ENCODE peak calls at places on chromosomes 11 and 22, in eight cellular contexts. One of them, this sample, is unnamed.
A peak's percentile ranks its signal among the peaks of the same experiment; 100 is the strongest.

GRCh38 chr11:77107950-77108349 is 5.3 kb downstream of the OMP start:
- DNase-seq in SJCRH30: peak; percentile 62
- DNase-seq in HepG2: peak; percentile 60
- DNase-seq in GM12878: no peak
- DNase-seq in gastrocnemius medialis: no peak
- DNase-seq in IMR-90: peak; percentile 95
- DNase-seq in cardiac muscle cell: peak; percentile 92
- DNase-seq in right lobe of liver: no peak
- DNase-seq in this sample: peak; percentile 73

GRCh38 chr11:68364581-68364980 is 52.2 kb downstream of the LRP5 start:
- DNase-seq in cardiac muscle cell: no peak
- DNase-seq in IMR-90: no peak
- DNase-seq in HepG2: no peak
- DNase-seq in right lobe of liver: no peak
- DNase-seq in SJCRH30: no peak
- DNase-seq in GM12878: no peak
- DNase-seq in gastrocnemius medialis: no peak
- DNase-seq in this sample: no peak

GRCh38 chr22:49972163-49973017 is 11.8 kb downstream of the PIM3 start:
- DNase-seq in SJCRH30: no peak
- DNase-seq in gastrocnemius medialis: no peak
- DNase-seq in IMR-90: no peak
- DNase-seq in right lobe of liver: peak; percentile 64
- DNase-seq in cardiac muscle cell: no peak
- DNase-seq in GM12878: no peak
- DNase-seq in HepG2: no peak
- DNase-seq in this sample: peak; percentile 77

GRCh38 chr22:44037519-44038370 is 13.6 kb downstream of the PARVB start:
- DNase-seq in SJCRH30: peak; percentile 34
- DNase-seq in gastrocnemius medialis: peak; percentile 85
- DNase-seq in cardiac muscle cell: peak; percentile 82
- DNase-seq in HepG2: no peak
- DNase-seq in IMR-90: peak; percentile 97
- DNase-seq in right lobe of liver: no peak
- DNase-seq in GM12878: no peak
- DNase-seq in this sample: no peak

GRCh38 chr11:34236572-34236971 is 121.2 kb downstream of the ABTB2 start:
- DNase-seq in HepG2: no peak
- DNase-seq in right lobe of liver: no peak
- DNase-seq in gastrocnemius medialis: no peak
- DNase-seq in SJCRH30: no peak
- DNase-seq in IMR-90: no peak
- DNase-seq in GM12878: no peak
- DNase-seq in cardiac muscle cell: no peak
- DNase-seq in this sample: no peak

GRCh38 chr11:13669544-13670488 is 1.3 kb downstream of the FAR1 start:
- DNase-seq in right lobe of liver: no peak
- DNase-seq in SJCRH30: no peak
- DNase-seq in cardiac muscle cell: peak; percentile 28
- DNase-seq in HepG2: no peak
- DNase-seq in GM12878: no peak
- DNase-seq in gastrocnemius medialis: no peak
- DNase-seq in IMR-90: no peak
- DNase-seq in this sample: no peak

GRCh38 chr11:105100976-105101630 is 38.5 kb downstream of the CARD18 start:
- DNase-seq in IMR-90: no peak
- DNase-seq in gastrocnemius medialis: no peak
- DNase-seq in cardiac muscle cell: no peak
- DNase-seq in HepG2: no peak
- DNase-seq in right lobe of liver: no peak
- DNase-seq in SJCRH30: no peak
- DNase-seq in GM12878: no peak
- DNase-seq in this sample: no peak

GRCh38 chr11:10268746-10269487 is 25.1 kb downstream of the SBF2 start:
- DNase-seq in cardiac muscle cell: no peak
- DNase-seq in SJCRH30: no peak
- DNase-seq in IMR-90: peak; percentile 53
- DNase-seq in GM12878: no peak
- DNase-seq in gastrocnemius medialis: no peak
- DNase-seq in right lobe of liver: no peak
- DNase-seq in HepG2: no peak
- DNase-seq in this sample: no peak

GRCh38 chr11:4093519-4094347 is 866 bp upstream of the RRM1 start:
- DNase-seq in SJCRH30: no peak
- DNase-seq in right lobe of liver: no peak
- DNase-seq in gastrocnemius medialis: no peak
- DNase-seq in cardiac muscle cell: no peak
- DNase-seq in GM12878: no peak
- DNase-seq in IMR-90: no peak
- DNase-seq in HepG2: no peak
- DNase-seq in this sample: no peak

GRCh38 chr11:108496643-108497256 is 1.4 kb downstream of the POGLUT3 start:
- DNase-seq in cardiac muscle cell: peak; percentile 28
- DNase-seq in HepG2: no peak
- DNase-seq in gastrocnemius medialis: no peak
- DNase-seq in IMR-90: peak; percentile 31
- DNase-seq in GM12878: no peak
- DNase-seq in right lobe of liver: no peak
- DNase-seq in SJCRH30: no peak
- DNase-seq in this sample: no peak

GRCh38 chr22:29129644-29130201 is 56.9 kb downstream of the KREMEN1 start:
- DNase-seq in IMR-90: no peak
- DNase-seq in SJCRH30: no peak
- DNase-seq in cardiac muscle cell: no peak
- DNase-seq in right lobe of liver: no peak
- DNase-seq in GM12878: no peak
- DNase-seq in gastrocnemius medialis: no peak
- DNase-seq in HepG2: no peak
- DNase-seq in this sample: no peak

GRCh38 chr11:126186031-126186698 is 25.3 kb downstream of the RPUSD4 start:
- DNase-seq in HepG2: no peak
- DNase-seq in SJCRH30: no peak
- DNase-seq in gastrocnemius medialis: peak; percentile 61
- DNase-seq in right lobe of liver: no peak
- DNase-seq in cardiac muscle cell: peak; percentile 21
- DNase-seq in IMR-90: peak; percentile 9
- DNase-seq in GM12878: no peak
- DNase-seq in this sample: no peak

GRCh38 chr22:33274214-33274828 is 216.1 kb upstream of the SYN3 start:
- DNase-seq in HepG2: peak; percentile 27
- DNase-seq in IMR-90: no peak
- DNase-seq in GM12878: no peak
- DNase-seq in gastrocnemius medialis: no peak
- DNase-seq in SJCRH30: peak; percentile 46
- DNase-seq in right lobe of liver: no peak
- DNase-seq in cardiac muscle cell: peak; percentile 12
- DNase-seq in this sample: no peak

GRCh38 chr11:23425379-23425778 is 565.1 kb upstream of the CCDC179 start:
- DNase-seq in gastrocnemius medialis: no peak
- DNase-seq in SJCRH30: peak; percentile 19
- DNase-seq in GM12878: no peak
- DNase-seq in IMR-90: peak; percentile 12
- DNase-seq in HepG2: no peak
- DNase-seq in cardiac muscle cell: no peak
- DNase-seq in right lobe of liver: no peak
- DNase-seq in this sample: no peak

GRCh38 chr22:43397766-43398165 is 14.0 kb upstream of the MPPED1 start:
- DNase-seq in cardiac muscle cell: no peak
- DNase-seq in HepG2: no peak
- DNase-seq in GM12878: no peak
- DNase-seq in gastrocnemius medialis: no peak
- DNase-seq in SJCRH30: no peak
- DNase-seq in right lobe of liver: no peak
- DNase-seq in IMR-90: no peak
- DNase-seq in this sample: peak; percentile 38

GRCh38 chr22:31872209-31872608 is 72.1 kb upstream of the YWHAH start:
- DNase-seq in gastrocnemius medialis: no peak
- DNase-seq in IMR-90: no peak
- DNase-seq in SJCRH30: no peak
- DNase-seq in cardiac muscle cell: peak; percentile 41
- DNase-seq in HepG2: peak; percentile 33
- DNase-seq in GM12878: no peak
- DNase-seq in right lobe of liver: no peak
- DNase-seq in this sample: no peak

GRCh38 chr11:17936790-17937189 is 76.1 kb downstream of the SERGEF start:
- DNase-seq in GM12878: no peak
- DNase-seq in gastrocnemius medialis: no peak
- DNase-seq in HepG2: no peak
- DNase-seq in right lobe of liver: no peak
- DNase-seq in cardiac muscle cell: no peak
- DNase-seq in SJCRH30: no peak
- DNase-seq in IMR-90: no peak
- DNase-seq in this sample: no peak

GRCh38 chr11:122733301-122733686 is 77.8 kb downstream of the UBASH3B start:
- DNase-seq in right lobe of liver: no peak
- DNase-seq in IMR-90: peak; percentile 92
- DNase-seq in gastrocnemius medialis: peak; percentile 8
- DNase-seq in cardiac muscle cell: peak; percentile 87
- DNase-seq in GM12878: no peak
- DNase-seq in SJCRH30: no peak
- DNase-seq in HepG2: no peak
- DNase-seq in this sample: no peak

GRCh38 chr22:26134654-26135330 is 34.5 kb upstream of the SEZ6L start:
- DNase-seq in cardiac muscle cell: no peak
- DNase-seq in right lobe of liver: no peak
- DNase-seq in GM12878: no peak
- DNase-seq in SJCRH30: peak; percentile 31
- DNase-seq in gastrocnemius medialis: no peak
- DNase-seq in IMR-90: no peak
- DNase-seq in HepG2: peak; percentile 3
- DNase-seq in this sample: no peak

GRCh38 chr22:37556750-37557149 is 3.5 kb upstream of the CDC42EP1 start:
- DNase-seq in GM12878: no peak
- DNase-seq in IMR-90: no peak
- DNase-seq in cardiac muscle cell: no peak
- DNase-seq in SJCRH30: no peak
- DNase-seq in HepG2: no peak
- DNase-seq in gastrocnemius medialis: no peak
- DNase-seq in right lobe of liver: no peak
- DNase-seq in this sample: no peak

GRCh38 chr22:37551981-37552380 is 8.3 kb upstream of the CDC42EP1 start:
- DNase-seq in GM12878: no peak
- DNase-seq in cardiac muscle cell: no peak
- DNase-seq in HepG2: no peak
- DNase-seq in right lobe of liver: no peak
- DNase-seq in IMR-90: no peak
- DNase-seq in gastrocnemius medialis: no peak
- DNase-seq in SJCRH30: peak; percentile 48
- DNase-seq in this sample: no peak

GRCh38 chr22:37552560-37553163 is 7.6 kb upstream of the CDC42EP1 start:
- DNase-seq in gastrocnemius medialis: no peak
- DNase-seq in cardiac muscle cell: peak; percentile 80
- DNase-seq in IMR-90: peak; percentile 55
- DNase-seq in HepG2: no peak
- DNase-seq in SJCRH30: peak; percentile 91
- DNase-seq in right lobe of liver: no peak
- DNase-seq in GM12878: no peak
- DNase-seq in this sample: no peak

GRCh38 chr22:37555029-37555428 is 5.3 kb upstream of the CDC42EP1 start:
- DNase-seq in gastrocnemius medialis: no peak
- DNase-seq in GM12878: no peak
- DNase-seq in SJCRH30: no peak
- DNase-seq in right lobe of liver: no peak
- DNase-seq in cardiac muscle cell: no peak
- DNase-seq in HepG2: no peak
- DNase-seq in IMR-90: no peak
- DNase-seq in this sample: no peak

GRCh38 chr22:37553725-37554124 is 6.6 kb upstream of the CDC42EP1 start:
- DNase-seq in SJCRH30: no peak
- DNase-seq in cardiac muscle cell: no peak
- DNase-seq in HepG2: no peak
- DNase-seq in right lobe of liver: no peak
- DNase-seq in IMR-90: no peak
- DNase-seq in GM12878: no peak
- DNase-seq in gastrocnemius medialis: no peak
- DNase-seq in this sample: no peak
- H3K4me1 ChIP-seq in SJCRH30: peaks cover 34% of the 10 kb centered on the region
- H3K4me1 ChIP-seq in cardiac muscle cell: peaks cover 26% of the 10 kb centered on the region
- H3K4me1 ChIP-seq in HepG2: peaks cover 98% of the 10 kb centered on the region
- H3K4me1 ChIP-seq in right lobe of liver: peaks cover 44% of the 10 kb centered on the region
- H3K4me1 ChIP-seq in IMR-90: peaks cover 18% of the 10 kb centered on the region
- H3K4me1 ChIP-seq in GM12878: no peaks in the 10 kb centered on the region
- H3K4me1 ChIP-seq in gastrocnemius medialis: peaks cover 17% of the 10 kb centered on the region
- H3K4me1 ChIP-seq in this sample: peaks cover 44% of the 10 kb centered on the region

DNA sequence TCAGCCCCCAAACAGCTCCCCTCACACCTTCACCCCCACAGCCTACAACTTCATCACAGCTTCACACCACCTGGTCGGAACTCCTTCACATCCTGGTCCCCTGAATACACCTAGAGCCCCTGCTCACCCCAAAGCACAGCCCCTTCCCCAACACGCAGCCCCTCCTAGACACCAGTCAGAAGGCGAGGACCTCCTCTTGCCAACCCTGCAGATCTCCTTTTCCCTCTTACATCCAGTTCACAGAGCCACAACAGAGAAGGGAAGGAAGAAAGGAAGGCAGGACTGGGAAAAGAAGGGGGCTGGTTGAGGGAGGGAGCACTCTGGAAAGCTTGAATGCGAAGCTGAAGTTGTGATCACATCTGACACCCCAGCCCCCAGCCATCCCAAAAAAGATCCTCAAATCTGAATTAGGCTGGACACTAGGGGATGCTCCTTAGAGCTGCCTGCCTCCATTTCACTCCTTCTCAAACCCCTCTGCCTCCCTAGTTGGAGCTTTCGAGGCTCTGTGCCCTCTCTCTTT is 629 bp downstream of the CCKBR start:
- DNase-seq in SJCRH30: no peak
- DNase-seq in GM12878: no peak
- DNase-seq in gastrocnemius medialis: no peak
- DNase-seq in cardiac muscle cell: no peak
- DNase-seq in IMR-90: no peak
- DNase-seq in HepG2: no peak
- DNase-seq in right lobe of liver: no peak
- DNase-seq in this sample: no peak
- H3K4me3 ChIP-seq in SJCRH30: no peak overlapping the region
- H3K4me3 ChIP-seq in GM12878: no peak overlapping the region
- H3K4me3 ChIP-seq in gastrocnemius medialis: no peak overlapping the region
- H3K4me3 ChIP-seq in cardiac muscle cell: peak overlapping the region; percentile 41
- H3K4me3 ChIP-seq in IMR-90: no peak overlapping the region
- H3K4me3 ChIP-seq in HepG2: no peak overlapping the region
- H3K4me3 ChIP-seq in right lobe of liver: no peak overlapping the region
- H3K4me3 ChIP-seq in this sample: no peak overlapping the region

GRCh38 chr11:74170694-74171629 is at the start of the genes C2CD3 and PPME1:
- DNase-seq in gastrocnemius medialis: peak; percentile 97
- DNase-seq in right lobe of liver: peak; percentile 99
- DNase-seq in IMR-90: peak; percentile 100
- DNase-seq in HepG2: peak; percentile 99
- DNase-seq in GM12878: peak; percentile 100
- DNase-seq in SJCRH30: peak; percentile 99
- DNase-seq in cardiac muscle cell: peak; percentile 100
- DNase-seq in this sample: peak; percentile 98
- H3K4me1 ChIP-seq in gastrocnemius medialis: peaks cover 50% of the 10 kb centered on the region
- H3K4me1 ChIP-seq in right lobe of liver: peaks cover 19% of the 10 kb centered on the region
- H3K4me1 ChIP-seq in IMR-90: peaks cover 7% of the 10 kb centered on the region
- H3K4me1 ChIP-seq in HepG2: peaks cover 49% of the 10 kb centered on the region
- H3K4me1 ChIP-seq in GM12878: peaks cover 3% of the 10 kb centered on the region
- H3K4me1 ChIP-seq in SJCRH30: peaks cover 6% of the 10 kb centered on the region
- H3K4me1 ChIP-seq in cardiac muscle cell: peaks cover 30% of the 10 kb centered on the region
- H3K4me1 ChIP-seq in this sample: peaks cover 27% of the 10 kb centered on the region

DNA sequence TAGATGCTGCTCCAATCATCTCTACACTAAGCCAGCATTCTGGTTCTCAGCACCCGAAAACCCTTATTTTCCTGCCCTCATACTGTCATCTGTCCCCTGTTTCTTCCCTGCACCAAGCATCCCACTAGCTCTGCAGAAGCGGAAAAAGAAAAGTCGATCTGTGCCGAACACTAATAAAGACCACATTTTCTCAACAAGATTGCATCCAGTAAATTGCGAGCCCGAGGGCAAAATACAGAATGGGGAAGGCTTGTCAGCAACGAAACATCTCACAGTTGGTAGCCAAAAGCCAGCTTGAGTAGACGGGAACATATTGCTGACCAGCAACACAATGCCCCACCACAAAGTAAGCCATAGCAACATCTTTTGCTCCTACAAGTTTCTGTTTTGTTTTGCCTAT is 227.4 kb downstream of the CADM1 start:
- DNase-seq in GM12878: no peak
- DNase-seq in gastrocnemius medialis: no peak
- DNase-seq in IMR-90: no peak
- DNase-seq in HepG2: no peak
- DNase-seq in right lobe of liver: no peak
- DNase-seq in SJCRH30: no peak
- DNase-seq in cardiac muscle cell: no peak
- DNase-seq in this sample: no peak
- H3K4me3 ChIP-seq in GM12878: no peak overlapping the region
- H3K4me3 ChIP-seq in gastrocnemius medialis: no peak overlapping the region
- H3K4me3 ChIP-seq in IMR-90: no peak overlapping the region
- H3K4me3 ChIP-seq in HepG2: no peak overlapping the region
- H3K4me3 ChIP-seq in right lobe of liver: no peak overlapping the region
- H3K4me3 ChIP-seq in SJCRH30: no peak overlapping the region
- H3K4me3 ChIP-seq in cardiac muscle cell: no peak overlapping the region
- H3K4me3 ChIP-seq in this sample: no peak overlapping the region